ENCODE peak calls at places on chromosome 12, in six cellular contexts. U, S, K, V, T and R are unnamed samples.

GRCh38 chr12:116339800-116340371 is 62.4 kb upstream of the MED13L start:
- DNase-seq in U (no peak), V (no peak), T (no peak), K (no peak), S (no peak), R (no peak)

GRCh38 chr12:48924617-48925217 is 575 bp downstream of the FKBP11 start:
- DNase-seq in U (peak; percentile 81), K (peak; percentile 62), T (peak; percentile 68), S (peak; percentile 29), V (peak; percentile 80), R (peak; percentile 66)

GRCh38 chr12:75783093-75783877 is 248.3 kb downstream of the PHLDA1 start:
- DNase-seq in V (no peak), U (no peak), K (no peak), S (no peak), T (no peak), R (no peak)

GRCh38 chr12:54984602-54985376 is at the start of gene TESPA1:
- DNase-seq in U (peak; percentile 86), K (no peak), T (peak; percentile 52), S (peak; percentile 52), V (peak; percentile 79), R (peak; percentile 54)

GRCh38 chr12:117098361-117099217 is 627 bp downstream of the TESC start:
- DNase-seq in U (no peak), S (no peak), T (peak; percentile 47), K (peak; percentile 37), V (no peak), R (peak; percentile 75)

GRCh38 chr12:107684990-107685359 is 624 bp upstream of the PWP1 start:
- DNase-seq in S (no peak), K (peak; percentile 71), U (no peak), V (no peak), T (no peak), R (no peak)

GRCh38 chr12:124543591-124544310 is 23.7 kb downstream of the NCOR2 start:
- DNase-seq in V (no peak), T (no peak), K (no peak), U (no peak), S (no peak), R (no peak)

GRCh38 chr12:9760699-9761406 is at the start of gene CD69:
- DNase-seq in U (peak; percentile 87), S (no peak), K (no peak), T (no peak), V (peak; percentile 65), R (peak; percentile 45)

GRCh38 chr12:123621619-123622530 is 11.6 kb downstream of the EIF2B1 start:
- DNase-seq in K (no peak), V (no peak), U (no peak), S (no peak), T (no peak), R (no peak)

GRCh38 chr12:71190822-71191221 is 33.0 kb upstream of the TSPAN8 start:
- DNase-seq in T (no peak), U (no peak), V (no peak), S (no peak), K (no peak), R (no peak)

GRCh38 chr12:92505373-92506340 is 197.1 kb upstream of the PLEKHG7 start:
- DNase-seq in S (peak; percentile 32), T (peak; percentile 68), U (peak; percentile 35), V (peak; percentile 22), K (no peak), R (peak; percentile 60)

GRCh38 chr12:113198286-113198685 is 12.8 kb downstream of the RITA1 start:
- DNase-seq in T (no peak), S (no peak), K (no peak), U (no peak), V (no peak), R (no peak)

GRCh38 chr12:89084751-89085150 is 267.6 kb downstream of the DUSP6 start:
- DNase-seq in K (no peak), T (no peak), V (no peak), S (no peak), U (no peak), R (no peak)

GRCh38 chr12:94207467-94208432 is 59.4 kb downstream of the PLXNC1 start:
- DNase-seq in V (peak; percentile 4), K (no peak), U (peak; percentile 45), S (no peak), T (no peak), R (no peak)

GRCh38 chr12:47717443-47718193 is 7.7 kb downstream of the ENDOU start:
- DNase-seq in U (peak; percentile 25), S (peak; percentile 87), K (peak; percentile 83), V (peak; percentile 51), T (peak; percentile 79), R (peak; percentile 82)

GRCh38 chr12:21416611-21417121 is 20.8 kb upstream of the PYROXD1 start:
- DNase-seq in T (no peak), V (no peak), S (no peak), U (no peak), K (peak; percentile 23), R (no peak)

GRCh38 chr12:86018361-86018760 is 144.3 kb downstream of the NTS start:
- DNase-seq in T (no peak), V (no peak), U (no peak), S (no peak), K (no peak), R (no peak)

GRCh38 chr12:47360771-47361388 is 281.1 kb upstream of the AMIGO2 start:
- DNase-seq in S (no peak), V (peak; percentile 19), U (peak; percentile 71), T (no peak), K (no peak), R (no peak)

GRCh38 chr12:58804749-58805148 is 115.6 kb downstream of the LRIG3 start:
- DNase-seq in K (peak; percentile 23), V (no peak), T (no peak), S (no peak), U (no peak), R (no peak)

DNA sequence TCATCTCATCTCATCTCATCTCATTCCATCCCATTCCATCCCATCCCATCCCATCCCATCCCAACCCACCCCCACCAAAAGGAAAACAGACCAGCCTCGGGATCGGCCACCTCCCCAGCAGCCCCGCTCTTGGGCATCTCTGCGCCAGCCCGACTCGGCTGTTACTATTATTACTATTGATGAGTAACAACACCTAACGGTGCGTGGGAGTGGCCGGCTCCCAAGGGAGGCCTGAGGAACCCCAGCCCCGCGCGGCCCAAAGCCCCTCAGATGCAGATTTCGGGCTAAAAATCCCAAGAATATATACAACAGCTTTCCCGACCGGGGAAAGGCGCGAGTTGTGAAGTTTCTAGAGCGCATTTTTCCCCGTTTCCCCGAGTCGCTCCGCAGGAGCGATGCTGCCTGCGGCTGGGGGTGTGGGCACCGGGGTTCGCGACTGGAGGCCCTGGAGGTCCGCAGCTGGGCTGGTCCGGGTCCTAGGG is 594 bp downstream of the NT5DC3 start:
- DNase-seq in T (no peak), K (peak; percentile 40), U (peak; percentile 1), S (peak; percentile 37), V (peak; percentile 3), R (no peak)
- H3K27ac ChIP-seq in T (peak overlapping the region; percentile 30), K (peak overlapping the region; percentile 93), U (no peak overlapping the region), S (peak overlapping the region; percentile 95), V (no peak overlapping the region), R (peak overlapping the region; percentile 27)

GRCh38 chr12:130422676-130423075 is 85.0 kb downstream of the PIWIL1 start:
- DNase-seq in T (no peak), K (no peak), V (no peak), S (no peak), U (no peak), R (no peak)
- H3K9me3 ChIP-seq in T (no peaks in the 10 kb centered on the region), K (no peaks in the 10 kb centered on the region), V (no peaks in the 10 kb centered on the region), S (no peaks in the 10 kb centered on the region), U (no peaks in the 10 kb centered on the region), R (no peaks in the 10 kb centered on the region)

GRCh38 chr12:91327136-91327535 is 144.5 kb upstream of the DCN start:
- DNase-seq in T (no peak), U (no peak), K (no peak), S (no peak), V (no peak), R (no peak)

GRCh38 chr12:91331371-91331770 is 148.8 kb upstream of the DCN start:
- DNase-seq in U (no peak), K (no peak), V (no peak), S (no peak), T (no peak), R (no peak)

GRCh38 chr12:91332305-91332704 is 149.7 kb upstream of the DCN start:
- DNase-seq in S (no peak), T (no peak), K (no peak), U (no peak), V (no peak), R (no peak)

GRCh38 chr12:91327889-91328288 is 145.3 kb upstream of the DCN start:
- DNase-seq in S (no peak), K (no peak), U (no peak), V (no peak), T (no peak), R (no peak)

DNA sequence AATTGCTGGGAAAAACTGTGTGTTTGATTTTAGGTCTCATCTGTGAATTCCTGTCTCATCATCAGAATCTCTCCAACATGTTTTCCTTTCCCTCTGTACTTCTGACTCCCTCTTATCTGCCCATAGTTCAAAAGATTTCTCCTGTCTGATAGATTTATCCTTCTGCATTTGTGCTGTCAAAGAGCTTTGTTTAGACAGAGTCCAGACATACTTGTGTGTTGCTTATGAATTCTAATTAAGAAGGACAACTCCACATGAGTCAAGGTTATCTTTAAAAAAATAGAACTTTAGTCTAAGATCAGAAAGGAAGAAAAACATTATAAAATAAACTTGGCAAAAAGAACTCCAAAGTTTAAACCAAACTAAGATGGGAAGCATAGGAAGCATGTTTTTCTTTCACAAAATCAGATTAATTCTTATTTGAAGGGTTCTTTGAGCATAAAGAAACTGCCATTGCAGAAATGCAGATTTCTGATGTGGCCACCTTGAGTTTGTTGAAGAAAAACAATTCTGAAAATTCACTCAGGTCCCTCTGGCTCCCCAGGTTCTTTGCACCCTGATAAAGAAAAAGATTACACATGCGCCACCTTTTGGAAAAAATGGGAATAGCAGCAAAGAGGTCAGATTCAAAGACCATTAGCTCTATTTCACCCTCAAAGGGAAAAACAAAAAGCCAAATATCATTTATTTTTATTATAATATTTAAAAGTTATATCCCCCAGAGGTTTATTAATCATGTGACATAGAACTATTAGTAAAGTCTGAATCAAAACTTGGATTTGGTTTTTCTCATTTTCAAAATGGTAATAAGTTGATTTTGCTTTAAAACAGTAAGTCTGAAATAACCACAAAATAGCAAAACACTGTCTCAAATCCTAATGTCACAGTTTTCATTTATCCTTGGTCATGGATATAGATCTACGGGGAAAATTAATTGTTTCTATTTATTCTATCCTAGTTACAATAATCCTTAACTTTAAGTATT is 143.7 kb upstream of the DCN start:
- DNase-seq in K (peak; percentile 33), T (no peak), S (peak; percentile 61), V (no peak), U (peak; percentile 18), R (peak; percentile 33)
- H3K27ac ChIP-seq in K (no peak overlapping the region), T (no peak overlapping the region), S (peak overlapping the region; percentile 43), V (no peak overlapping the region), U (no peak overlapping the region), R (peak overlapping the region; percentile 23)

GRCh38 chr12:38153737-38154061 is 162.9 kb upstream of the ALG10B start:
- DNase-seq in V (no peak), K (no peak), U (no peak), S (no peak), T (no peak), R (no peak)
- H3K9me3 ChIP-seq in V (no peaks in the 10 kb centered on the region), K (peaks cover 4% of the 10 kb centered on the region), U (no peaks in the 10 kb centered on the region), S (no peaks in the 10 kb centered on the region), T (peaks cover 13% of the 10 kb centered on the region), R (no peaks in the 10 kb centered on the region)